ENCODE peak calls at places on chromosomes 7 and 10, in six cellular contexts. B is mesothelial cell of epicardium, L is uterus, M is neural crest cell, Z is fibroblast of the aortic adventitia, N is OCI-LY7. K is an unnamed sample.
A peak's percentile ranks its signal among the peaks of the same experiment; 100 is the strongest.

GRCh38 chr7:4882742-4883351 is 669 bp downstream of the RADIL start:
- DNase-seq in B (no peak), L (no peak), M (no peak), Z (no peak), N (no peak), K (no peak)

GRCh38 chr10:130749911-130750310 is 561.6 kb downstream of the TCERG1L start:
- DNase-seq in B (no peak), L (peak; percentile 4), M (no peak), Z (no peak), N (no peak), K (no peak)

GRCh38 chr7:80918406-80918805 is 445 bp downstream of the SEMA3C start:
- DNase-seq in B (no peak), L (no peak), M (no peak), Z (no peak), N (no peak), K (no peak)

GRCh38 chr7:26487780-26488535 is 196.3 kb downstream of the SNX10 start:
- DNase-seq in B (no peak), L (no peak), M (no peak), Z (no peak), N (no peak), K (no peak)

GRCh38 chr10:58266826-58267712 is 625 bp downstream of the IPMK start:
- DNase-seq in B (peak; percentile 51), L (peak; percentile 38), M (peak; percentile 25), Z (peak; percentile 63), N (peak; percentile 68), K (peak; percentile 12)

GRCh38 chr7:151700621-151701185 is 176.2 kb downstream of the PRKAG2 start:
- DNase-seq in B (no peak), L (no peak), M (no peak), Z (peak; percentile 11), N (no peak), K (no peak)

GRCh38 chr10:48907730-48908129 is 31.9 kb downstream of the LRRC18 start:
- DNase-seq in B (no peak), L (no peak), M (no peak), Z (no peak), N (no peak), K (no peak)

GRCh38 chr7:150329331-150330106 is 6.2 kb upstream of the ACTR3C start:
- DNase-seq in B (no peak), L (no peak), M (no peak), Z (no peak), N (no peak), K (no peak)

GRCh38 chr7:22864855-22865606 is 42.4 kb upstream of the TOMM7 start:
- DNase-seq in B (no peak), L (no peak), M (no peak), Z (peak; percentile 36), N (no peak), K (no peak)

GRCh38 chr10:80552151-80552646 is 14.5 kb downstream of the SH2D4B start:
- DNase-seq in B (no peak), L (no peak), M (no peak), Z (no peak), N (no peak), K (no peak)

GRCh38 chr7:130489140-130489967 is 2.5 kb upstream of the MEST start:
- DNase-seq in B (peak; percentile 51), L (no peak), M (no peak), Z (peak; percentile 89), N (no peak), K (no peak)

GRCh38 chr7:2613926-2614613 is 17.7 kb upstream of the TTYH3 start:
- DNase-seq in B (no peak), L (no peak), M (no peak), Z (peak; percentile 72), N (peak; percentile 26), K (no peak)

DNA sequence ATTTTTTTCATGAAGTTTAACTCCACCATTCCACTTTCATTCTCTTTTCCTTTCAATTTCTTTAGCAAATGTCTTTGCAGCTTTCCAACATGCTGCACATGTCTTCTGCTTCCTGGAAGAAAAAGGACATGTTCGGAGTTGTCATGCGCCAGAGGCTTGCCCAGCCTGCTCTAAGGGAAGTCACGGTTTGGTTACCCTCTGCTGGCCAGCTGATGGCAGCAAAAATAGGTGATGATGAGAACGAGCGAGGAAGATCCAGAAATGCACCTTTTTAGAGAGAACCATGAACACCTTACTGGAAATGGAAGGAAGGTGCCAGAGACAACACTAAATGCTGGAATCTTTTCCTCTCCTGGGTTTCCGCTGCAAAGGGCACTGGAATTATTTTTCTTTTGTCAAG is 4.9 kb upstream of the ZSCAN21 start:
- DNase-seq in B (no peak), L (no peak), M (no peak), Z (no peak), N (peak; percentile 62), K (no peak)
- TF ChIP-seq CTCF in B (no peak), L (no peak), M (no peak), Z (no peak), N (peak; percentile 51), K (no peak)

DNA sequence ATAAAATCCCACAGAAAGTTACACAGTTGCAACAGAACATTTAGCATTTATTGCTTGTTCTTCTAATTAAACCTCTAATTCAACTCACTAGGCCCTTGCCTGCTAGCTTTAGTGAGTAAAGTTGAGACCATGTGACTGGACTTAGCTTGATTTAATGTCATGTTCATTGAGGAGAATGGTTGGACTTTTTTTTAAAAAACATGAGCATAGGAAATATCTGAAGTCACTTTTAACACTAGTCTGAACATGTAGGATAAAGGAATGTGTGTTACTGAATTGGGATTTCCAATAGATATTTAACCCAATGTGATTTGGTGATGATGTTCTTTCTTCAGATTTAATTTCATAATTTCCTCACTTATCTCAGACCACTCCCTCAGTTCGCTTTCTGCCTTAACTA is 24.6 kb upstream of the GLCCI1 start:
- DNase-seq in B (no peak), L (no peak), M (no peak), Z (no peak), N (peak; percentile 11), K (no peak)
- TF ChIP-seq CTCF in B (no peak), L (no peak), M (no peak), Z (no peak), N (no peak), K (no peak)

DNA sequence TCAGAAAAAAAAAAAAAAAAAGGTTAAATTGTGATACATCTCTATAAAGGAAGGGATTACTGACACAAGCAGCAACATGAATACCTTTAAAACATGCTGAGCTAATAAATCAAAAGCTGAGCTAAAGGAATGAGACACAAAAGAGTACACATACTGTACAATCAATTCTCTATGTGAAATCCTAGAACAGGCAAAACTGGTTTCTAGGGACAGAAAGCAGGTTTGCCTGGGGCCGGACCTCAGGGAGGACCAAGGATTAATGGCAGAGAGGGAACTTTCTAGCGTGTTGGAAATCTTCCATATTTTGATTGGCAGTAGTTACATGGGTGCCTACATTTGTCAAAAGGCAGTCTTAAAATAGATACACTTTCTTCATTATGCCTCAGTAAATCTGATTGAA is 52.5 kb downstream of the KLRG2 start:
- DNase-seq in B (peak; percentile 57), L (no peak), M (no peak), Z (no peak), N (no peak), K (no peak)
- TF ChIP-seq CTCF in B (no peak), L (no peak), M (no peak), Z (no peak), N (no peak), K (no peak)

DNA sequence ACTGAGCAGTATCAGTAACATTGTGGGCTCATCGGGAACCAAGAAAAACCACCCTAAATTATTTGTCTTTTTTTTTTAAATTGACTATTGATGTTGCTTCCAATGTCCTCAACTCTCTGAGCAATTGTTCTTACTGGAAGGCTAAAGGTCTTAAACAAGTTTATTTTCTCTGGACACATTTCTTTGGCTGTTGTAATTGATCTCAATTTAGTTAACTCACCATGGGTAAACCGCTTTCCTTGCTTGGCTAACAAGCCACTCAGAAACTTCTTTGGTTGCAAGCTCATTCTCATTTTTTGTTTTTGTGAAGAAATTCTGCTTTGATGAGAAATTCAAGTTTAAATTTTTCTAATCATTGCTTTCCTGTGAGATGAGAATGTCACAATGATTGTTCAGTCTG is 25.5 kb downstream of the CCDC71L start:
- DNase-seq in B (no peak), L (no peak), M (no peak), Z (no peak), N (no peak), K (no peak)
- TF ChIP-seq CTCF in B (no peak), L (no peak), M (no peak), Z (no peak), N (no peak), K (no peak)

K was measured in progenitor cell of endocrine pancreas.